ENCODE peak calls at places on chromosomes 4 and X, in nine cellular contexts. One of them, this sample, is unnamed.

GRCh38 chr4:181807771-181808170 is 435.4 kb upstream of the TENM3 start:
- DNase-seq in fibroblast of mammary gland: peak; percentile 41
- DNase-seq in HFF-Myc: no peak
- DNase-seq in Caco-2: no peak
- DNase-seq in GM12865: no peak
- DNase-seq in spleen: no peak
- DNase-seq in cardiac fibroblast: peak; percentile 38
- DNase-seq in mucosa of descending colon: no peak
- DNase-seq in CD8-positive, alpha-beta T cell: no peak
- DNase-seq in this sample: no peak

GRCh38 chr4:165131247-165131832 is 18.7 kb upstream of the TMEM192 start:
- DNase-seq in Caco-2: peak; percentile 64
- DNase-seq in spleen: no peak
- DNase-seq in GM12865: peak; percentile 77
- DNase-seq in mucosa of descending colon: peak; percentile 37
- DNase-seq in cardiac fibroblast: peak; percentile 73
- DNase-seq in HFF-Myc: peak; percentile 38
- DNase-seq in CD8-positive, alpha-beta T cell: peak; percentile 63
- DNase-seq in fibroblast of mammary gland: peak; percentile 60
- DNase-seq in this sample: peak; percentile 44

GRCh38 chr4:39637572-39638357 is 900 bp downstream of the SMIM14 start:
- DNase-seq in Caco-2: peak; percentile 69
- DNase-seq in spleen: peak; percentile 83
- DNase-seq in cardiac fibroblast: peak; percentile 73
- DNase-seq in fibroblast of mammary gland: peak; percentile 56
- DNase-seq in CD8-positive, alpha-beta T cell: peak; percentile 30
- DNase-seq in mucosa of descending colon: peak; percentile 73
- DNase-seq in HFF-Myc: no peak
- DNase-seq in GM12865: peak; percentile 46
- DNase-seq in this sample: peak; percentile 70

GRCh38 chrX:40090050-40090804 is 7.5 kb downstream of the BCOR start:
- DNase-seq in Caco-2: no peak
- DNase-seq in fibroblast of mammary gland: no peak
- DNase-seq in CD8-positive, alpha-beta T cell: no peak
- DNase-seq in HFF-Myc: no peak
- DNase-seq in GM12865: no peak
- DNase-seq in mucosa of descending colon: peak; percentile 55
- DNase-seq in spleen: peak; percentile 84
- DNase-seq in cardiac fibroblast: peak; percentile 10
- DNase-seq in this sample: no peak

GRCh38 chr4:76354517-76355473 is 48.3 kb downstream of the STBD1 start:
- DNase-seq in Caco-2: no peak
- DNase-seq in GM12865: no peak
- DNase-seq in fibroblast of mammary gland: no peak
- DNase-seq in CD8-positive, alpha-beta T cell: no peak
- DNase-seq in mucosa of descending colon: no peak
- DNase-seq in spleen: no peak
- DNase-seq in HFF-Myc: no peak
- DNase-seq in cardiac fibroblast: peak; percentile 26
- DNase-seq in this sample: no peak

GRCh38 chr4:97367878-97368277 is 775.4 kb downstream of the STPG2 start:
- DNase-seq in cardiac fibroblast: peak; percentile 51
- DNase-seq in fibroblast of mammary gland: peak; percentile 58
- DNase-seq in HFF-Myc: no peak
- DNase-seq in GM12865: no peak
- DNase-seq in mucosa of descending colon: no peak
- DNase-seq in CD8-positive, alpha-beta T cell: no peak
- DNase-seq in Caco-2: no peak
- DNase-seq in spleen: no peak
- DNase-seq in this sample: no peak

GRCh38 chr4:23890369-23891063 is 669 bp upstream of the PPARGC1A start:
- DNase-seq in spleen: no peak
- DNase-seq in fibroblast of mammary gland: no peak
- DNase-seq in Caco-2: no peak
- DNase-seq in HFF-Myc: no peak
- DNase-seq in GM12865: no peak
- DNase-seq in mucosa of descending colon: no peak
- DNase-seq in cardiac fibroblast: no peak
- DNase-seq in CD8-positive, alpha-beta T cell: no peak
- DNase-seq in this sample: peak; percentile 47

GRCh38 chrX:40971736-40972135 is 113.5 kb upstream of the USP9X start:
- DNase-seq in fibroblast of mammary gland: no peak
- DNase-seq in spleen: no peak
- DNase-seq in cardiac fibroblast: no peak
- DNase-seq in GM12865: peak; percentile 1
- DNase-seq in HFF-Myc: no peak
- DNase-seq in Caco-2: no peak
- DNase-seq in mucosa of descending colon: no peak
- DNase-seq in CD8-positive, alpha-beta T cell: no peak
- DNase-seq in this sample: peak; percentile 1

GRCh38 chrX:38880460-38880859 is 79.2 kb downstream of the MID1IP1 start:
- DNase-seq in fibroblast of mammary gland: peak; percentile 41
- DNase-seq in mucosa of descending colon: no peak
- DNase-seq in CD8-positive, alpha-beta T cell: no peak
- DNase-seq in Caco-2: no peak
- DNase-seq in HFF-Myc: no peak
- DNase-seq in spleen: no peak
- DNase-seq in cardiac fibroblast: peak; percentile 41
- DNase-seq in GM12865: no peak
- DNase-seq in this sample: peak; percentile 48

GRCh38 chr4:55635760-55636621 is at the start of gene NMU:
- DNase-seq in mucosa of descending colon: peak; percentile 75
- DNase-seq in HFF-Myc: no peak
- DNase-seq in spleen: peak; percentile 76
- DNase-seq in GM12865: peak; percentile 60
- DNase-seq in fibroblast of mammary gland: peak; percentile 14
- DNase-seq in CD8-positive, alpha-beta T cell: peak; percentile 21
- DNase-seq in cardiac fibroblast: peak; percentile 12
- DNase-seq in Caco-2: peak; percentile 45
- DNase-seq in this sample: peak; percentile 46

GRCh38 chrX:9566150-9566621 is 101.3 kb downstream of the TBL1X start:
- DNase-seq in Caco-2: no peak
- DNase-seq in cardiac fibroblast: peak; percentile 88
- DNase-seq in spleen: no peak
- DNase-seq in GM12865: peak; percentile 10
- DNase-seq in CD8-positive, alpha-beta T cell: no peak
- DNase-seq in mucosa of descending colon: peak; percentile 30
- DNase-seq in HFF-Myc: peak; percentile 58
- DNase-seq in fibroblast of mammary gland: peak; percentile 87
- DNase-seq in this sample: peak; percentile 78

GRCh38 chr4:150569384-150569987 is 12.5 kb upstream of the MAB21L2 start:
- DNase-seq in cardiac fibroblast: peak; percentile 82
- DNase-seq in GM12865: no peak
- DNase-seq in Caco-2: no peak
- DNase-seq in CD8-positive, alpha-beta T cell: no peak
- DNase-seq in mucosa of descending colon: no peak
- DNase-seq in spleen: no peak
- DNase-seq in HFF-Myc: no peak
- DNase-seq in fibroblast of mammary gland: peak; percentile 83
- DNase-seq in this sample: peak; percentile 26

GRCh38 chr4:2402941-2403340 is 15.5 kb downstream of the ZFYVE28 start:
- DNase-seq in mucosa of descending colon: no peak
- DNase-seq in Caco-2: no peak
- DNase-seq in spleen: no peak
- DNase-seq in fibroblast of mammary gland: no peak
- DNase-seq in CD8-positive, alpha-beta T cell: no peak
- DNase-seq in cardiac fibroblast: no peak
- DNase-seq in GM12865: no peak
- DNase-seq in HFF-Myc: no peak
- DNase-seq in this sample: no peak

DNA sequence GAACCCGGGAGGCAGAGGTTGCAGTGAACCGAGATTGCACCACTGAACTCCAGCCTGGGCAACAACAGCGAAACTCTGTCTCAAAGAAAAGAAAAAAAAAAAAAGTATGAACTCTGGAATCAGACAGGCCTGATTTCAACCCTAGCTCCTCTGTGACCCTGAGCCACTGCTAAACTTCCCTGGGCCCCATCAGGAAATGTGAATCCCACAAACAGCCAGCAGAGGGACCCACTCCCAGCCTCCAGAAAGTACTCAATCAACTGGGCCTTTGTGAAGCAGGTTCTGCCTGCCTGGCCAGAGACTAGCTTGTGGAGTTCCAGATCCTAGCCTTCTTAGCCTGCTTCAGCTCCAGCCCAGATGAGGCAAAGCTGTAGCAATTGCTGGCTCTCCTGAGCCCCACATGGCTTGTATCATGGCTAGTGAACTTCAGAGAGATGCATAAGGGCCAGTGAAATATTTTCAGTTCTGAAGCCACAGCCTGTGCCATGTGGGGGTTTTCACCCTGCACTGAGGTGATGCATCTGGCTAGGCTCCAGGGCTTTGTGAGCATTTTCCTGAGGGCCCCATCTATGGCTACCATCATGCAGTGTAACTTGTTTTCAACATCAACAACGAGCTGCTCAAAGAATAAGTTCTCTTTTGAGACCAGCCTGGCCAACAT is 7.2 kb upstream of the IDS start:
- DNase-seq in GM12865: peak; percentile 64
- DNase-seq in fibroblast of mammary gland: peak; percentile 44
- DNase-seq in Caco-2: peak; percentile 61
- DNase-seq in mucosa of descending colon: peak; percentile 61
- DNase-seq in CD8-positive, alpha-beta T cell: peak; percentile 59
- DNase-seq in cardiac fibroblast: peak; percentile 54
- DNase-seq in HFF-Myc: no peak
- DNase-seq in spleen: no peak
- DNase-seq in this sample: no peak
- TF ChIP-seq CTCF in GM12865: peak; percentile 58
- TF ChIP-seq CTCF in fibroblast of mammary gland: peak; percentile 61
- TF ChIP-seq CTCF in Caco-2: no peak
- TF ChIP-seq CTCF in mucosa of descending colon: no peak
- TF ChIP-seq CTCF in CD8-positive, alpha-beta T cell: peak; percentile 43
- TF ChIP-seq CTCF in cardiac fibroblast: peak; percentile 66
- TF ChIP-seq CTCF in HFF-Myc: peak; percentile 57
- TF ChIP-seq CTCF in spleen: peak; percentile 73
- TF ChIP-seq CTCF in this sample: peak; percentile 60

GRCh38 chr4:138193963-138194362 is 48.2 kb downstream of the SLC7A11 start:
- DNase-seq in Caco-2: no peak
- DNase-seq in fibroblast of mammary gland: no peak
- DNase-seq in mucosa of descending colon: no peak
- DNase-seq in cardiac fibroblast: no peak
- DNase-seq in GM12865: no peak
- DNase-seq in HFF-Myc: no peak
- DNase-seq in CD8-positive, alpha-beta T cell: no peak
- DNase-seq in spleen: no peak
- DNase-seq in this sample: no peak

GRCh38 chr4:138200236-138200590 is 41.9 kb downstream of the SLC7A11 start:
- DNase-seq in CD8-positive, alpha-beta T cell: no peak
- DNase-seq in cardiac fibroblast: no peak
- DNase-seq in fibroblast of mammary gland: no peak
- DNase-seq in HFF-Myc: no peak
- DNase-seq in spleen: no peak
- DNase-seq in mucosa of descending colon: no peak
- DNase-seq in GM12865: no peak
- DNase-seq in Caco-2: no peak
- DNase-seq in this sample: no peak

GRCh38 chr4:138192113-138192512 is 50.0 kb downstream of the SLC7A11 start:
- DNase-seq in CD8-positive, alpha-beta T cell: no peak
- DNase-seq in cardiac fibroblast: peak; percentile 69
- DNase-seq in HFF-Myc: peak; percentile 25
- DNase-seq in Caco-2: no peak
- DNase-seq in spleen: no peak
- DNase-seq in fibroblast of mammary gland: peak; percentile 50
- DNase-seq in mucosa of descending colon: no peak
- DNase-seq in GM12865: peak; percentile 17
- DNase-seq in this sample: peak; percentile 16

GRCh38 chr4:138199568-138200235 is 42.4 kb downstream of the SLC7A11 start:
- DNase-seq in CD8-positive, alpha-beta T cell: no peak
- DNase-seq in mucosa of descending colon: peak; percentile 24
- DNase-seq in GM12865: peak; percentile 30
- DNase-seq in cardiac fibroblast: peak; percentile 59
- DNase-seq in fibroblast of mammary gland: no peak
- DNase-seq in Caco-2: peak; percentile 77
- DNase-seq in HFF-Myc: no peak
- DNase-seq in spleen: no peak
- DNase-seq in this sample: peak; percentile 14

GRCh38 chr4:138196153-138196552 is 46.0 kb downstream of the SLC7A11 start:
- DNase-seq in cardiac fibroblast: no peak
- DNase-seq in GM12865: no peak
- DNase-seq in spleen: no peak
- DNase-seq in Caco-2: no peak
- DNase-seq in HFF-Myc: no peak
- DNase-seq in CD8-positive, alpha-beta T cell: no peak
- DNase-seq in mucosa of descending colon: no peak
- DNase-seq in fibroblast of mammary gland: no peak
- DNase-seq in this sample: no peak
- H3K4me3 ChIP-seq in cardiac fibroblast: no peak overlapping the region
- H3K4me3 ChIP-seq in GM12865: no peak overlapping the region
- H3K4me3 ChIP-seq in spleen: no peak overlapping the region
- H3K4me3 ChIP-seq in Caco-2: no peak overlapping the region
- H3K4me3 ChIP-seq in HFF-Myc: no peak overlapping the region
- H3K4me3 ChIP-seq in CD8-positive, alpha-beta T cell: no peak overlapping the region
- H3K4me3 ChIP-seq in mucosa of descending colon: no peak overlapping the region
- H3K4me3 ChIP-seq in fibroblast of mammary gland: no peak overlapping the region
- H3K4me3 ChIP-seq in this sample: no peak overlapping the region

GRCh38 chr4:25993564-25994185 is 79.7 kb downstream of the SMIM20 start:
- DNase-seq in mucosa of descending colon: peak; percentile 31
- DNase-seq in GM12865: peak; percentile 64
- DNase-seq in fibroblast of mammary gland: peak; percentile 68
- DNase-seq in CD8-positive, alpha-beta T cell: no peak
- DNase-seq in cardiac fibroblast: peak; percentile 36
- DNase-seq in Caco-2: no peak
- DNase-seq in spleen: no peak
- DNase-seq in HFF-Myc: no peak
- DNase-seq in this sample: peak; percentile 34
- TF ChIP-seq CTCF in mucosa of descending colon: no peak
- TF ChIP-seq CTCF in GM12865: peak; percentile 42
- TF ChIP-seq CTCF in fibroblast of mammary gland: peak; percentile 33
- TF ChIP-seq CTCF in CD8-positive, alpha-beta T cell: no peak
- TF ChIP-seq CTCF in cardiac fibroblast: peak; percentile 46
- TF ChIP-seq CTCF in Caco-2: peak; percentile 43
- TF ChIP-seq CTCF in spleen: peak; percentile 31
- TF ChIP-seq CTCF in HFF-Myc: peak; percentile 41
- TF ChIP-seq CTCF in this sample: peak; percentile 12

GRCh38 chr4:10093801-10094552 is 22.6 kb downstream of the WDR1 start:
- DNase-seq in CD8-positive, alpha-beta T cell: no peak
- DNase-seq in Caco-2: no peak
- DNase-seq in cardiac fibroblast: peak; percentile 86
- DNase-seq in mucosa of descending colon: peak; percentile 28
- DNase-seq in GM12865: no peak
- DNase-seq in spleen: no peak
- DNase-seq in HFF-Myc: no peak
- DNase-seq in fibroblast of mammary gland: peak; percentile 18
- DNase-seq in this sample: peak; percentile 65

GRCh38 chr4:10094841-10095240 is 21.8 kb downstream of the WDR1 start:
- DNase-seq in spleen: no peak
- DNase-seq in GM12865: no peak
- DNase-seq in cardiac fibroblast: no peak
- DNase-seq in CD8-positive, alpha-beta T cell: no peak
- DNase-seq in mucosa of descending colon: peak; percentile 29
- DNase-seq in fibroblast of mammary gland: no peak
- DNase-seq in HFF-Myc: no peak
- DNase-seq in Caco-2: no peak
- DNase-seq in this sample: no peak

GRCh38 chr4:10092481-10093272 is 23.9 kb downstream of the WDR1 start:
- DNase-seq in Caco-2: no peak
- DNase-seq in CD8-positive, alpha-beta T cell: peak; percentile 35
- DNase-seq in HFF-Myc: no peak
- DNase-seq in cardiac fibroblast: no peak
- DNase-seq in spleen: peak; percentile 72
- DNase-seq in mucosa of descending colon: peak; percentile 47
- DNase-seq in GM12865: no peak
- DNase-seq in fibroblast of mammary gland: peak; percentile 19
- DNase-seq in this sample: no peak

GRCh38 chr4:10091531-10092181 is 24.9 kb downstream of the WDR1 start:
- DNase-seq in spleen: peak; percentile 71
- DNase-seq in CD8-positive, alpha-beta T cell: peak; percentile 12
- DNase-seq in fibroblast of mammary gland: no peak
- DNase-seq in GM12865: no peak
- DNase-seq in cardiac fibroblast: no peak
- DNase-seq in HFF-Myc: no peak
- DNase-seq in Caco-2: no peak
- DNase-seq in mucosa of descending colon: peak; percentile 31
- DNase-seq in this sample: no peak

GRCh38 chr4:10093273-10093621 is 23.4 kb downstream of the WDR1 start:
- DNase-seq in CD8-positive, alpha-beta T cell: no peak
- DNase-seq in HFF-Myc: no peak
- DNase-seq in mucosa of descending colon: peak; percentile 41
- DNase-seq in GM12865: no peak
- DNase-seq in spleen: no peak
- DNase-seq in Caco-2: no peak
- DNase-seq in cardiac fibroblast: no peak
- DNase-seq in fibroblast of mammary gland: no peak
- DNase-seq in this sample: no peak
- H3K4me3 ChIP-seq in CD8-positive, alpha-beta T cell: no peak overlapping the region
- H3K4me3 ChIP-seq in HFF-Myc: no peak overlapping the region
- H3K4me3 ChIP-seq in mucosa of descending colon: no peak overlapping the region
- H3K4me3 ChIP-seq in GM12865: no peak overlapping the region
- H3K4me3 ChIP-seq in spleen: no peak overlapping the region
- H3K4me3 ChIP-seq in Caco-2: no peak overlapping the region
- H3K4me3 ChIP-seq in cardiac fibroblast: no peak overlapping the region
- H3K4me3 ChIP-seq in fibroblast of mammary gland: no peak overlapping the region
- H3K4me3 ChIP-seq in this sample: no peak overlapping the region